ENCODE peak calls at places on chromosomes 16 and 17, in seven cellular contexts. One of them, this sample, is unnamed.
A peak's percentile ranks its signal among the peaks of the same experiment; 100 is the strongest.

GRCh38 chr16:50251375-50252081 is 14.8 kb upstream of the ADCY7 start:
- DNase-seq in naive thymus-derived CD4-positive, alpha-beta T cell: no peak
- DNase-seq in activated T-cell treated with anti-CD3 and anti-CD28 coated beads, Interleukin-2, amount 50 U/mL, for 1 hour: no peak
- DNase-seq in MV-4-11: no peak
- DNase-seq in RWPE1: no peak
- DNase-seq in activated naive CD4-positive, alpha-beta T cell: no peak
- DNase-seq in NCI-H1436: no peak
- DNase-seq in this sample: peak; percentile 96

GRCh38 chr16:80997139-80997798 is 9.4 kb downstream of the CMC2 start:
- DNase-seq in naive thymus-derived CD4-positive, alpha-beta T cell: no peak
- DNase-seq in activated T-cell treated with anti-CD3 and anti-CD28 coated beads, Interleukin-2, amount 50 U/mL, for 1 hour: no peak
- DNase-seq in MV-4-11: no peak
- DNase-seq in RWPE1: no peak
- DNase-seq in activated naive CD4-positive, alpha-beta T cell: no peak
- DNase-seq in NCI-H1436: no peak
- DNase-seq in this sample: peak; percentile 39

GRCh38 chr17:62680541-62681052 is 53.1 kb downstream of the MRC2 start:
- DNase-seq in naive thymus-derived CD4-positive, alpha-beta T cell: no peak
- DNase-seq in activated T-cell treated with anti-CD3 and anti-CD28 coated beads, Interleukin-2, amount 50 U/mL, for 1 hour: no peak
- DNase-seq in MV-4-11: no peak
- DNase-seq in RWPE1: no peak
- DNase-seq in activated naive CD4-positive, alpha-beta T cell: no peak
- DNase-seq in NCI-H1436: no peak
- DNase-seq in this sample: no peak

GRCh38 chr16:24054649-24055560 is 201.2 kb upstream of the CACNG3 start:
- DNase-seq in naive thymus-derived CD4-positive, alpha-beta T cell: no peak
- DNase-seq in activated T-cell treated with anti-CD3 and anti-CD28 coated beads, Interleukin-2, amount 50 U/mL, for 1 hour: no peak
- DNase-seq in MV-4-11: no peak
- DNase-seq in RWPE1: no peak
- DNase-seq in activated naive CD4-positive, alpha-beta T cell: no peak
- DNase-seq in NCI-H1436: no peak
- DNase-seq in this sample: no peak

GRCh38 chr17:83200746-83201145 is 121.3 kb downstream of the METRNL start:
- DNase-seq in naive thymus-derived CD4-positive, alpha-beta T cell: no peak
- DNase-seq in activated T-cell treated with anti-CD3 and anti-CD28 coated beads, Interleukin-2, amount 50 U/mL, for 1 hour: no peak
- DNase-seq in MV-4-11: no peak
- DNase-seq in RWPE1: no peak
- DNase-seq in activated naive CD4-positive, alpha-beta T cell: no peak
- DNase-seq in NCI-H1436: no peak
- DNase-seq in this sample: peak; percentile 46

GRCh38 chr17:4407851-4408250 is 25.9 kb upstream of the SPNS3 start:
- DNase-seq in naive thymus-derived CD4-positive, alpha-beta T cell: no peak
- DNase-seq in activated T-cell treated with anti-CD3 and anti-CD28 coated beads, Interleukin-2, amount 50 U/mL, for 1 hour: no peak
- DNase-seq in MV-4-11: no peak
- DNase-seq in RWPE1: no peak
- DNase-seq in activated naive CD4-positive, alpha-beta T cell: no peak
- DNase-seq in NCI-H1436: peak; percentile 14
- DNase-seq in this sample: no peak

GRCh38 chr16:64455275-64455674 is 666.6 kb downstream of the CDH11 start:
- DNase-seq in naive thymus-derived CD4-positive, alpha-beta T cell: no peak
- DNase-seq in activated T-cell treated with anti-CD3 and anti-CD28 coated beads, Interleukin-2, amount 50 U/mL, for 1 hour: no peak
- DNase-seq in MV-4-11: no peak
- DNase-seq in RWPE1: no peak
- DNase-seq in activated naive CD4-positive, alpha-beta T cell: no peak
- DNase-seq in NCI-H1436: no peak
- DNase-seq in this sample: peak; percentile 42

GRCh38 chr16:78210305-78210704 is 110.9 kb downstream of the WWOX start:
- DNase-seq in naive thymus-derived CD4-positive, alpha-beta T cell: no peak
- DNase-seq in activated T-cell treated with anti-CD3 and anti-CD28 coated beads, Interleukin-2, amount 50 U/mL, for 1 hour: no peak
- DNase-seq in MV-4-11: peak; percentile 51
- DNase-seq in RWPE1: peak; percentile 64
- DNase-seq in activated naive CD4-positive, alpha-beta T cell: no peak
- DNase-seq in NCI-H1436: no peak
- DNase-seq in this sample: no peak

GRCh38 chr16:15785386-15786059 is 71.3 kb downstream of the MYH11 start:
- DNase-seq in naive thymus-derived CD4-positive, alpha-beta T cell: no peak
- DNase-seq in activated T-cell treated with anti-CD3 and anti-CD28 coated beads, Interleukin-2, amount 50 U/mL, for 1 hour: no peak
- DNase-seq in MV-4-11: no peak
- DNase-seq in RWPE1: no peak
- DNase-seq in activated naive CD4-positive, alpha-beta T cell: no peak
- DNase-seq in NCI-H1436: no peak
- DNase-seq in this sample: no peak